ENCODE peak calls at places on chromosome 3, in five cellular contexts. L, M, X, O and Y are unnamed samples.

GRCh38 chr3:28989646-28990089 is 291.2 kb upstream of the RBMS3 start:
- DNase-seq in L (no peak), M (no peak), X (no peak), O (peak; percentile 11), Y (no peak)

GRCh38 chr3:150359381-150359780 is 48.7 kb upstream of the TSC22D2 start:
- DNase-seq in L (no peak), M (no peak), X (no peak), O (no peak), Y (no peak)

GRCh38 chr3:14884665-14885064 is 62.7 kb upstream of the NR2C2 start:
- DNase-seq in L (no peak), M (no peak), X (no peak), O (no peak), Y (no peak)

GRCh38 chr3:167716920-167717319 is 17.8 kb downstream of the PDCD10 start:
- DNase-seq in L (no peak), M (no peak), X (no peak), O (no peak), Y (no peak)

GRCh38 chr3:135249186-135249585 is 454.1 kb downstream of the EPHB1 start:
- DNase-seq in L (no peak), M (no peak), X (no peak), O (no peak), Y (no peak)

GRCh38 chr3:16374047-16375019 is 109.3 kb downstream of the OXNAD1 start:
- DNase-seq in L (no peak), M (no peak), X (no peak), O (no peak), Y (no peak)

GRCh38 chr3:54837964-54838363 is 89.9 kb downstream of the LRTM1 start:
- DNase-seq in L (no peak), M (no peak), X (no peak), O (no peak), Y (no peak)

GRCh38 chr3:139548801-139549200 is 9.3 kb upstream of the RBP1 start:
- DNase-seq in L (no peak), M (peak; percentile 21), X (no peak), O (no peak), Y (no peak)

GRCh38 chr3:77071364-77071763 is 31.5 kb downstream of the ROBO2 start:
- DNase-seq in L (no peak), M (no peak), X (no peak), O (no peak), Y (no peak)

GRCh38 chr3:157190242-157190876 is 30.4 kb upstream of the CCNL1 start:
- DNase-seq in L (no peak), M (no peak), X (no peak), O (no peak), Y (no peak)

GRCh38 chr3:72629191-72629611 is 219.0 kb downstream of the SHQ1 start:
- DNase-seq in L (no peak), M (no peak), X (no peak), O (peak; percentile 46), Y (no peak)